ENCODE peak calls at places on chromosome 6, in six cellular contexts. One of them, this sample, is unnamed.

GRCh38 chr6:135576055-135576454 is 78.5 kb upstream of the AHI1 start:
- DNase-seq in ovary: no peak
- DNase-seq in A549: no peak
- DNase-seq in spleen: no peak
- DNase-seq in upper lobe of right lung: no peak
- DNase-seq in sigmoid colon: no peak
- DNase-seq in this sample: peak; percentile 12

GRCh38 chr6:159168536-159169192 is 536 bp upstream of the FNDC1 start:
- DNase-seq in spleen: no peak
- DNase-seq in ovary: peak; percentile 49
- DNase-seq in upper lobe of right lung: no peak
- DNase-seq in A549: peak; percentile 63
- DNase-seq in sigmoid colon: peak; percentile 85
- DNase-seq in this sample: no peak

GRCh38 chr6:34132082-34132357 is 13.9 kb downstream of the GRM4 start:
- DNase-seq in spleen: no peak
- DNase-seq in sigmoid colon: no peak
- DNase-seq in A549: no peak
- DNase-seq in upper lobe of right lung: no peak
- DNase-seq in ovary: no peak
- DNase-seq in this sample: no peak

GRCh38 chr6:35392111-35392702 is 49.8 kb downstream of the PPARD start:
- DNase-seq in ovary: peak; percentile 77
- DNase-seq in A549: no peak
- DNase-seq in spleen: no peak
- DNase-seq in upper lobe of right lung: peak; percentile 88
- DNase-seq in sigmoid colon: no peak
- DNase-seq in this sample: peak; percentile 46

GRCh38 chr6:42523158-42523814 is 40.5 kb upstream of the UBR2 start:
- DNase-seq in sigmoid colon: no peak
- DNase-seq in A549: no peak
- DNase-seq in ovary: no peak
- DNase-seq in upper lobe of right lung: no peak
- DNase-seq in spleen: no peak
- DNase-seq in this sample: peak; percentile 19

GRCh38 chr6:17315262-17315661 is 34.1 kb downstream of the RBM24 start:
- DNase-seq in A549: no peak
- DNase-seq in ovary: no peak
- DNase-seq in sigmoid colon: no peak
- DNase-seq in spleen: no peak
- DNase-seq in upper lobe of right lung: no peak
- DNase-seq in this sample: no peak

GRCh38 chr6:53628354-53629119 is 37.0 kb downstream of the KLHL31 start:
- DNase-seq in spleen: no peak
- DNase-seq in sigmoid colon: no peak
- DNase-seq in ovary: no peak
- DNase-seq in upper lobe of right lung: no peak
- DNase-seq in A549: no peak
- DNase-seq in this sample: peak; percentile 13

GRCh38 chr6:90044833-90045337 is 150.6 kb downstream of the GJA10 start:
- DNase-seq in sigmoid colon: no peak
- DNase-seq in A549: no peak
- DNase-seq in ovary: no peak
- DNase-seq in upper lobe of right lung: no peak
- DNase-seq in spleen: no peak
- DNase-seq in this sample: no peak

GRCh38 chr6:145813285-145814034 is 1.1 kb downstream of the FBXO30 start:
- DNase-seq in upper lobe of right lung: no peak
- DNase-seq in ovary: no peak
- DNase-seq in sigmoid colon: no peak
- DNase-seq in A549: no peak
- DNase-seq in spleen: no peak
- DNase-seq in this sample: no peak

GRCh38 chr6:86937219-86938079 is at the start of gene HTR1E:
- DNase-seq in upper lobe of right lung: peak; percentile 65
- DNase-seq in sigmoid colon: no peak
- DNase-seq in ovary: peak; percentile 74
- DNase-seq in A549: peak; percentile 15
- DNase-seq in spleen: no peak
- DNase-seq in this sample: peak; percentile 21

GRCh38 chr6:39281312-39281980 is 32.8 kb downstream of the KCNK17 start:
- DNase-seq in spleen: peak; percentile 46
- DNase-seq in upper lobe of right lung: peak; percentile 36
- DNase-seq in A549: no peak
- DNase-seq in ovary: no peak
- DNase-seq in sigmoid colon: no peak
- DNase-seq in this sample: no peak

GRCh38 chr6:112298021-112298745 is 43.8 kb upstream of the LAMA4 start:
- DNase-seq in ovary: no peak
- DNase-seq in A549: peak; percentile 15
- DNase-seq in sigmoid colon: no peak
- DNase-seq in spleen: no peak
- DNase-seq in upper lobe of right lung: no peak
- DNase-seq in this sample: peak; percentile 20

GRCh38 chr6:135644394-135644793 is 146.9 kb upstream of the AHI1 start:
- DNase-seq in spleen: no peak
- DNase-seq in A549: no peak
- DNase-seq in upper lobe of right lung: no peak
- DNase-seq in sigmoid colon: no peak
- DNase-seq in ovary: no peak
- DNase-seq in this sample: no peak

GRCh38 chr6:2752477-2753115 is 1.9 kb upstream of the MYLK4 start:
- DNase-seq in spleen: no peak
- DNase-seq in sigmoid colon: no peak
- DNase-seq in A549: no peak
- DNase-seq in ovary: no peak
- DNase-seq in upper lobe of right lung: no peak
- DNase-seq in this sample: no peak
- H3K4me3 ChIP-seq in spleen: no peak overlapping the region
- H3K4me3 ChIP-seq in sigmoid colon: no peak overlapping the region
- H3K4me3 ChIP-seq in A549: no peak overlapping the region
- H3K4me3 ChIP-seq in ovary: no peak overlapping the region
- H3K4me3 ChIP-seq in upper lobe of right lung: no peak overlapping the region
- H3K4me3 ChIP-seq in this sample: no peak overlapping the region

GRCh38 chr6:143061597-143062385 is 1.1 kb downstream of the AIG1 start:
- DNase-seq in sigmoid colon: no peak
- DNase-seq in upper lobe of right lung: no peak
- DNase-seq in A549: no peak
- DNase-seq in ovary: no peak
- DNase-seq in spleen: no peak
- DNase-seq in this sample: no peak
- H3K4me3 ChIP-seq in sigmoid colon: peak overlapping the region; percentile 70
- H3K4me3 ChIP-seq in upper lobe of right lung: peak overlapping the region; percentile 90
- H3K4me3 ChIP-seq in A549: peak overlapping the region; percentile 90
- H3K4me3 ChIP-seq in ovary: no peak overlapping the region
- H3K4me3 ChIP-seq in spleen: no peak overlapping the region
- H3K4me3 ChIP-seq in this sample: peak overlapping the region; percentile 79

DNA sequence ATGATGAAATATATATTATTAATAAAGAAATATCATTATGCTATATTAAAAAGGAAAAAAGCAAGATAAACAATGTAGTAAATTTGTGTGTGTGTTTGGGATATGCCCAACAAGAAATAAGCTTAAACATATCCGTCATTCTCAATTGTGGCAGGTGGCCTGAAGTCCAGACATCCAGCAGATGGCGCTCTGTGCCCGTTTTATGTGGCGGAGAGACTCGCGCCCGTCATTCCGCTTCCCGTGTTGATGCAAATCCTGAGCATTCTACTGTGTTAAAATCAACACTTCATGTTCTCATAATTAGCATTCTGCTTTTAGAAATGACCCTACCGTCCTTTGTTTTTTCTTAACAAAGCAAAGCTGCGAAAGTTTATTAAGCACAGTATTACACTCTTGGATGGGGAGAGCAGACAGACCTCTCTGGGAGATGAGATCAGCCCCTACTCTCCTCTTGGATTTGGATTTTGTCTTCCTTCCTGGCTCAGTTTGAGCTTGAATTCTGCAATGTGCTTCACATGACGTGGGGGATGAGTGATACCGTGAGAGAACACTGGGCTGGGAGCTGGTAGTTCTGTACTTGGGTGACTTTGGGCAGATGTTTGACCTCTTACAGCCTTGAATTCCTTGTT is 125.8 kb downstream of the MCHR2 start:
- DNase-seq in A549: peak; percentile 18
- DNase-seq in sigmoid colon: peak; percentile 74
- DNase-seq in ovary: peak; percentile 66
- DNase-seq in spleen: peak; percentile 81
- DNase-seq in upper lobe of right lung: peak; percentile 84
- DNase-seq in this sample: peak; percentile 66
- H3K4me3 ChIP-seq in A549: no peak overlapping the region
- H3K4me3 ChIP-seq in sigmoid colon: no peak overlapping the region
- H3K4me3 ChIP-seq in ovary: no peak overlapping the region
- H3K4me3 ChIP-seq in spleen: no peak overlapping the region
- H3K4me3 ChIP-seq in upper lobe of right lung: no peak overlapping the region
- H3K4me3 ChIP-seq in this sample: no peak overlapping the region

DNA sequence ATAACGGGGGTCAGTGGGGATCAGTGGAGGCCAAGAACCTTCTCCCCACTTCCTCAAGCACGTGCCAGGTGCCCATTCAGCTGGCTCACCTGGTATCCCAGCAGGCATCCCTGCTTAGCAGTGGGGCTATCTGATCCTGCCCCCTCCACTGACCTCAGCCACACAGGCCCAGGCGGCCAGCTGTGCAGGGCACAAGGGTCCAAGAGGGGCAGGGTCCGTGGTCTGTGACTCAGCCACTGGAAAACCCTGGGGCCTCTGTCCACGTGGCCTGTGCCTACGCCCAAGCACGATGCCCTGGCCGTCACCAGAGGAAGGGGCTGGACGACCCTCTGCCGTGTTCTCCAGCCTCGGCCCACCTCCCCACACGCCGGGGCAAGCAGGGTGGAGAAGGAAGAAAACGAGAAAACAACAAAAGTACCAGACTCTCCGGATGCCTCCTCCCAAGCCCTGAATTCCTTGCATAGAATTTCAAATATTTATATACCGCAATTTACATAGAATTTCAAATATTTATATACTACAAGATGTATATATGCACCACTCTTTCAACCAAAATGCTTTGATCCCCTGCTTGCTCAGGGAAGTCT is 12.1 kb downstream of the PXDC1 start:
- DNase-seq in ovary: peak; percentile 24
- DNase-seq in upper lobe of right lung: no peak
- DNase-seq in spleen: no peak
- DNase-seq in A549: no peak
- DNase-seq in sigmoid colon: no peak
- DNase-seq in this sample: no peak
- H3K4me3 ChIP-seq in ovary: no peak overlapping the region
- H3K4me3 ChIP-seq in upper lobe of right lung: no peak overlapping the region
- H3K4me3 ChIP-seq in spleen: no peak overlapping the region
- H3K4me3 ChIP-seq in A549: no peak overlapping the region
- H3K4me3 ChIP-seq in sigmoid colon: no peak overlapping the region
- H3K4me3 ChIP-seq in this sample: no peak overlapping the region

DNA sequence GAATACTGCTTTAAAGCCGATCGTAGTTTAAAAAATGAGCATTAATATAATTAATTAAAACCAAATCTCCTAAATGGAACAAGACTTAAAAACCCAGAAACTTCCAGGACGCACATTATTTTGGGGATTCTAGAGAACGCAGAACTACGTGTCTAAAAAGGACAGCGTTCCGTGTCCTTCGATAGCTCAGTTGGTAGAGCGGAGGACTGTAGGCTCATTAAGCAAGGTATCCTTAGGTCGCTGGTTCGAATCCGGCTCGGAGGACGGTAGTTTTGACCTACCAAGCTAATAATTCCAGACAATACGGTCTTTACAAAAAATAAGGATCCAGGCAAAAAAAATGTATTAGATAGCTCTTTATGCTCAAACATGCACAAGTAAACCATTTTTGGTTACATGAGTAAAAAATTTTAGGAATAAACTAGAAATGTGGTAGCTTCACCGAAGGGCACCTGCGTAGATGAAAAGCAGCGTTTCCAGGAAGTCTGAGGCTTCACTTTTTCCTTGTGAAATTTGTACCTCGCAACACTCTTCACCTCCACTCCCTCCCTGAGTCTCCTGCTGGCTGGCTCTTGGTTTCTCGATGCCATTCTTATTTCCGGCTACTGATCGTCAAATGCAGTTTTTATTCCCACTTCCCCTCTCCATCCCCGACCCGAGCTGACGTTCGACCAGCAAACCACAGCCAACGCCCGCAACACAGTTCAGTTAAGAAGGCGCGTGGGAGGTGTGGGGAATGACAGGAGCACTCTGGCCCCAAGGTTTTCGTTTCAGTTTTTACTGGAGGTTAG is 19.6 kb upstream of the ABT1 start:
- DNase-seq in spleen: peak; percentile 74
- DNase-seq in A549: no peak
- DNase-seq in sigmoid colon: no peak
- DNase-seq in upper lobe of right lung: peak; percentile 76
- DNase-seq in ovary: peak; percentile 70
- DNase-seq in this sample: peak; percentile 64
- H3K4me3 ChIP-seq in spleen: peak overlapping the region; percentile 22
- H3K4me3 ChIP-seq in A549: peak overlapping the region; percentile 51
- H3K4me3 ChIP-seq in sigmoid colon: peak overlapping the region; percentile 7
- H3K4me3 ChIP-seq in upper lobe of right lung: peak overlapping the region; percentile 21
- H3K4me3 ChIP-seq in ovary: no peak overlapping the region
- H3K4me3 ChIP-seq in this sample: peak overlapping the region; percentile 51

GRCh38 chr6:6918216-6918983 is 189.4 kb upstream of the RREB1 start:
- DNase-seq in spleen: no peak
- DNase-seq in ovary: no peak
- DNase-seq in sigmoid colon: no peak
- DNase-seq in upper lobe of right lung: no peak
- DNase-seq in A549: no peak
- DNase-seq in this sample: peak; percentile 83

GRCh38 chr6:6913346-6913745 is 194.4 kb upstream of the RREB1 start:
- DNase-seq in ovary: no peak
- DNase-seq in A549: no peak
- DNase-seq in spleen: no peak
- DNase-seq in sigmoid colon: no peak
- DNase-seq in upper lobe of right lung: no peak
- DNase-seq in this sample: no peak

GRCh38 chr6:6916598-6916997 is 191.2 kb upstream of the RREB1 start:
- DNase-seq in upper lobe of right lung: no peak
- DNase-seq in ovary: no peak
- DNase-seq in spleen: no peak
- DNase-seq in sigmoid colon: no peak
- DNase-seq in A549: no peak
- DNase-seq in this sample: peak; percentile 47

GRCh38 chr6:6915219-6915618 is 192.5 kb upstream of the RREB1 start:
- DNase-seq in sigmoid colon: no peak
- DNase-seq in ovary: no peak
- DNase-seq in A549: no peak
- DNase-seq in spleen: no peak
- DNase-seq in upper lobe of right lung: no peak
- DNase-seq in this sample: no peak

DNA sequence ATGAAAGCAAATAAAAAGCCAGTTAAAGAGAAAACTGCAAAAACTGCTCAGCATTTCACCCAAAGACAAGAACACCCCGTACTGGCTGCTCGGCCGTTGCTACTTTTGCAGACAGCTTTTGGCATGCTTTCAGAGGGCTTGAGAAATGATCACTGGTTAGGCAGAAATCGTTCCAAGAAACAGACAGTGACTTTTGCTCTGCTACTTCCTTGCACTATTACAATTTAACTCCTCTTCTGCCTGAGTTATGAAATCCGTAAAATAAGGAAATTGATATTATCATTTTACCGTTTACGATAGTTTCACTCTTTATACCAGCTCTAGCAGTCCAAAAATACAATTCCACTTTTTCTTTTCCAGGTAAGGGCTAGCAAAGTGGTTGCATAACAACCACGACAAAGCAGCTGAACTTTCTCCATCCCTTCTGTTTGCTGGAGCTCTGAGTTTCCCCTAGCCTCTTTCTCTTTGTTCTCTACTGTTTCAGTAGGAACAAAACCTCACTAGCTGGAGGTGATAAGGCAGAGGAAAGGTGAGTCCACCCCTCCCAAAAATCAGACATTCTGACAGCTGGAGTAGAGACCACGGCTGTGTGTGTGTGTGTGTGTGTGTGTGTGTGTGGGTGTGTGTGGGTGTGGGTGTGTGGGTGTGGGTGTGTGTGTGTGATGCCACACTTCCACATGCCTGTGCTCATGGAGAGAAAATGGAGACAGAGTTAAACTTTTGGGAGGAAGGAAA is 191.8 kb upstream of the RREB1 start:
- DNase-seq in upper lobe of right lung: peak; percentile 73
- DNase-seq in spleen: no peak
- DNase-seq in sigmoid colon: peak; percentile 90
- DNase-seq in A549: no peak
- DNase-seq in ovary: peak; percentile 76
- DNase-seq in this sample: peak; percentile 61
- H3K4me3 ChIP-seq in upper lobe of right lung: peak overlapping the region; percentile 33
- H3K4me3 ChIP-seq in spleen: peak overlapping the region; percentile 7
- H3K4me3 ChIP-seq in sigmoid colon: peak overlapping the region; percentile 13
- H3K4me3 ChIP-seq in A549: no peak overlapping the region
- H3K4me3 ChIP-seq in ovary: peak overlapping the region; percentile 23
- H3K4me3 ChIP-seq in this sample: peak overlapping the region; percentile 21

This sample was measured in MG63.